ENCODE peak calls at places on chromosomes 7 and 10, in nine cellular contexts. G is GM12865, W is right atrium auricular region, M is AG09309, S is BE2C, Z is AG10803, T is osteoblast, X is brain microvascular endothelial cell, D is dorsolateral prefrontal cortex. V is an unnamed sample.

GRCh38 chr7:27073066-27073465 is 22.7 kb downstream of the HOXA1 start:
- DNase-seq in G (no peak), W (no peak), M (no peak), S (no peak), Z (no peak), T (no peak), X (no peak), D (no peak), V (no peak)

GRCh38 chr10:80579370-80579769 is 41.7 kb downstream of the SH2D4B start:
- DNase-seq in G (no peak), W (no peak), M (no peak), S (no peak), Z (no peak), T (no peak), X (no peak), D (no peak), V (no peak)

GRCh38 chr10:71038234-71038633 is 149.9 kb upstream of the PCBD1 start:
- DNase-seq in G (no peak), W (no peak), M (no peak), S (no peak), Z (no peak), T (no peak), X (no peak), D (no peak), V (no peak)

GRCh38 chr7:28419717-28420116 is 7.4 kb downstream of the CREB5 start:
- DNase-seq in G (no peak), W (no peak), M (peak), S (no peak), Z (peak), T (peak), X (peak), D (no peak), V (no peak)

GRCh38 chr7:88014581-88014980 is 80.5 kb downstream of the ADAM22 start:
- DNase-seq in G (no peak), W (no peak), M (no peak), S (no peak), Z (no peak), T (no peak), X (no peak), D (no peak), V (no peak)

GRCh38 chr10:98339790-98340189 is 71.8 kb upstream of the LOXL4 start:
- DNase-seq in G (peak), W (no peak), M (no peak), S (no peak), Z (no peak), T (no peak), X (no peak), D (no peak), V (no peak)

GRCh38 chr10:8133146-8133545 is 78.7 kb downstream of the GATA3 start:
- DNase-seq in G (peak), W (no peak), M (no peak), S (no peak), Z (no peak), T (no peak), X (no peak), D (no peak), V (no peak)

GRCh38 chr7:23434147-23434676 is 36.1 kb downstream of the IGF2BP3 start:
- DNase-seq in G (peak), W (no peak), M (no peak), S (no peak), Z (no peak), T (no peak), X (no peak), D (no peak), V (no peak)

GRCh38 chr10:86264481-86265231 is 101.9 kb downstream of the GRID1 start:
- DNase-seq in G (no peak), W (no peak), M (no peak), S (peak), Z (no peak), T (peak), X (no peak), D (peak), V (no peak)

GRCh38 chr7:138074540-138074939 is 1.7 kb upstream of the AKR1D1 start:
- DNase-seq in G (no peak), W (no peak), M (no peak), S (no peak), Z (no peak), T (no peak), X (no peak), D (no peak), V (no peak)
- H3K4me3 ChIP-seq in G (no peak), W (no peak), M (no peak), S (no peak), Z (no peak), T (no peak), X (no peak), D (no peak), V (no peak)

DNA sequence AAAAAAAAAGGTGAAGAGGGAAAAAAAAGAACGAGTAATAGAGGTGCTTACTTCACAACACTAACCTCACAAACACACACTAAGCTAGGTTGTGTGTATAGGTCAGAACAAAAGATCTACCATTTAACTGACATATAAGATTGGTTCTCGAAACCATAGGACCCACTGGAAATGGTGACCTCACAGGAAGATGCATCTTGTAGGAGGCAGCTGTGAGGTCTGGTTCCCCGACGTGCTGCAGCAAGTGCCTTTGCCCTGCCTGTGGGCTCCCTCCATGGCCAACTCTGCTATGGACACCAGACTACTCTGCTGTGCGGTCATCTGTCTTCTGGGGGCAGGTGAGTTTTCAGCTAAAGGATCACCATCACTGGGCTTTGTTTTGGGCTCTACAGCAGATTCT is 133.8 kb upstream of the PRSS1 start:
- DNase-seq in G (no peak), W (no peak), M (no peak), S (no peak), Z (no peak), T (no peak), X (no peak), D (no peak), V (no peak)
- H3K4me3 ChIP-seq in G (no peak), W (no peak), M (no peak), S (no peak), Z (no peak), T (no peak), X (no peak), D (no peak), V (no peak)

GRCh38 chr10:126171555-126171954 is 216.7 kb downstream of the ADAM12 start:
- DNase-seq in G (no peak), W (no peak), M (peak), S (no peak), Z (peak), T (peak), X (peak), D (no peak), V (no peak)
- H3K4me3 ChIP-seq in G (no peak), W (peak), M (peak), S (no peak), Z (peak), T (peak), X (no peak), D (no peak), V (peak)

GRCh38 chr10:5196613-5197234 is at the start of gene AKR1C4:
- DNase-seq in G (no peak), W (no peak), M (no peak), S (no peak), Z (peak), T (no peak), X (no peak), D (no peak), V (no peak)
- H3K4me3 ChIP-seq in G (no peak), W (no peak), M (no peak), S (no peak), Z (no peak), T (no peak), X (no peak), D (no peak), V (no peak)

GRCh38 chr7:143361552-143362125 is 874 bp downstream of the FAM131B start:
- DNase-seq in G (no peak), W (no peak), M (no peak), S (no peak), Z (no peak), T (peak), X (no peak), D (no peak), V (no peak)
- H3K4me3 ChIP-seq in G (no peak), W (peak), M (peak), S (no peak), Z (peak), T (peak), X (peak), D (peak), V (peak)

V was measured in breast epithelium.